ENCODE peak calls at places on chromosome 14, in five cellular contexts. One of them, this sample, is unnamed.

GRCh38 chr14:86712176-86712575 is 1182.2 kb downstream of the FLRT2 start:
- DNase-seq in CD8-positive, alpha-beta memory T cell: no peak
- DNase-seq in tibial artery: no peak
- DNase-seq in lower lobe of right lung: no peak
- DNase-seq in tibial nerve: no peak
- DNase-seq in this sample: no peak

GRCh38 chr14:64569108-64570045 is 19.6 kb downstream of the PPP1R36 start:
- DNase-seq in CD8-positive, alpha-beta memory T cell: no peak
- DNase-seq in tibial artery: peak; percentile 74
- DNase-seq in lower lobe of right lung: no peak
- DNase-seq in tibial nerve: peak; percentile 55
- DNase-seq in this sample: no peak

GRCh38 chr14:89669209-89669608 is 252.2 kb upstream of the FOXN3 start:
- DNase-seq in CD8-positive, alpha-beta memory T cell: no peak
- DNase-seq in tibial artery: peak; percentile 25
- DNase-seq in lower lobe of right lung: peak; percentile 51
- DNase-seq in tibial nerve: no peak
- DNase-seq in this sample: peak; percentile 51

GRCh38 chr14:104517867-104518266 is 61.7 kb upstream of the C14orf180 start:
- DNase-seq in CD8-positive, alpha-beta memory T cell: no peak
- DNase-seq in tibial artery: no peak
- DNase-seq in lower lobe of right lung: no peak
- DNase-seq in tibial nerve: no peak
- DNase-seq in this sample: no peak

GRCh38 chr14:66944872-66945271 is 244.4 kb upstream of the GARIN2 start:
- DNase-seq in CD8-positive, alpha-beta memory T cell: no peak
- DNase-seq in tibial artery: no peak
- DNase-seq in lower lobe of right lung: no peak
- DNase-seq in tibial nerve: no peak
- DNase-seq in this sample: no peak

GRCh38 chr14:98288825-98289224 is 983.2 kb downstream of the BCL11B start:
- DNase-seq in CD8-positive, alpha-beta memory T cell: no peak
- DNase-seq in tibial artery: no peak
- DNase-seq in lower lobe of right lung: no peak
- DNase-seq in tibial nerve: no peak
- DNase-seq in this sample: no peak

GRCh38 chr14:104350463-104351185 is 212.2 kb downstream of the KIF26A start:
- DNase-seq in CD8-positive, alpha-beta memory T cell: no peak
- DNase-seq in tibial artery: peak; percentile 3
- DNase-seq in lower lobe of right lung: peak; percentile 41
- DNase-seq in tibial nerve: peak; percentile 28
- DNase-seq in this sample: peak; percentile 22

GRCh38 chr14:84144166-84144565 is 1385.8 kb upstream of the FLRT2 start:
- DNase-seq in CD8-positive, alpha-beta memory T cell: no peak
- DNase-seq in tibial artery: no peak
- DNase-seq in lower lobe of right lung: no peak
- DNase-seq in tibial nerve: no peak
- DNase-seq in this sample: no peak

GRCh38 chr14:50082784-50083466 is 33.4 kb downstream of the VCPKMT start:
- DNase-seq in CD8-positive, alpha-beta memory T cell: peak; percentile 76
- DNase-seq in tibial artery: no peak
- DNase-seq in lower lobe of right lung: no peak
- DNase-seq in tibial nerve: no peak
- DNase-seq in this sample: peak; percentile 58

GRCh38 chr14:35747379-35747778 is 61.7 kb downstream of the RALGAPA1 start:
- DNase-seq in CD8-positive, alpha-beta memory T cell: no peak
- DNase-seq in tibial artery: no peak
- DNase-seq in lower lobe of right lung: no peak
- DNase-seq in tibial nerve: no peak
- DNase-seq in this sample: no peak

GRCh38 chr14:96574633-96575191 is 72.5 kb downstream of the PAPOLA start:
- DNase-seq in CD8-positive, alpha-beta memory T cell: no peak
- DNase-seq in tibial artery: no peak
- DNase-seq in lower lobe of right lung: no peak
- DNase-seq in tibial nerve: no peak
- DNase-seq in this sample: no peak

GRCh38 chr14:105201928-105202513 is 20.9 kb upstream of the NUDT14 start:
- DNase-seq in CD8-positive, alpha-beta memory T cell: no peak
- DNase-seq in tibial artery: no peak
- DNase-seq in lower lobe of right lung: no peak
- DNase-seq in tibial nerve: no peak
- DNase-seq in this sample: peak; percentile 38

GRCh38 chr14:20198991-20199390 is 8.3 kb downstream of the OR11G2 start:
- DNase-seq in CD8-positive, alpha-beta memory T cell: no peak
- DNase-seq in tibial artery: no peak
- DNase-seq in lower lobe of right lung: no peak
- DNase-seq in tibial nerve: no peak
- DNase-seq in this sample: no peak

GRCh38 chr14:68598621-68599447 is 194.0 kb downstream of the ZFP36L1 start:
- DNase-seq in CD8-positive, alpha-beta memory T cell: no peak
- DNase-seq in tibial artery: peak; percentile 86
- DNase-seq in lower lobe of right lung: peak; percentile 83
- DNase-seq in tibial nerve: peak; percentile 69
- DNase-seq in this sample: peak; percentile 86

GRCh38 chr14:101475468-101476257 is 85.6 kb upstream of the DIO3 start:
- DNase-seq in CD8-positive, alpha-beta memory T cell: no peak
- DNase-seq in tibial artery: peak; percentile 41
- DNase-seq in lower lobe of right lung: no peak
- DNase-seq in tibial nerve: peak; percentile 57
- DNase-seq in this sample: no peak

GRCh38 chr14:55349565-55349964 is 62.1 kb downstream of the ATG14 start:
- DNase-seq in CD8-positive, alpha-beta memory T cell: no peak
- DNase-seq in tibial artery: no peak
- DNase-seq in lower lobe of right lung: no peak
- DNase-seq in tibial nerve: no peak
- DNase-seq in this sample: no peak

GRCh38 chr14:50231475-50232275 is at the start of gene SOS2:
- DNase-seq in CD8-positive, alpha-beta memory T cell: peak; percentile 80
- DNase-seq in tibial artery: peak; percentile 85
- DNase-seq in lower lobe of right lung: peak; percentile 91
- DNase-seq in tibial nerve: peak; percentile 71
- DNase-seq in this sample: peak; percentile 91

GRCh38 chr14:64628940-64629403 is 75.3 kb upstream of the PLEKHG3 start:
- DNase-seq in CD8-positive, alpha-beta memory T cell: no peak
- DNase-seq in tibial artery: no peak
- DNase-seq in lower lobe of right lung: no peak
- DNase-seq in tibial nerve: no peak
- DNase-seq in this sample: no peak

GRCh38 chr14:103657466-103657865 is 28.5 kb downstream of the KLC1 start:
- DNase-seq in CD8-positive, alpha-beta memory T cell: no peak
- DNase-seq in tibial artery: no peak
- DNase-seq in lower lobe of right lung: no peak
- DNase-seq in tibial nerve: no peak
- DNase-seq in this sample: no peak

GRCh38 chr14:85564841-85565527 is 35.0 kb downstream of the FLRT2 start:
- DNase-seq in CD8-positive, alpha-beta memory T cell: no peak
- DNase-seq in tibial artery: no peak
- DNase-seq in lower lobe of right lung: no peak
- DNase-seq in tibial nerve: no peak
- DNase-seq in this sample: no peak

GRCh38 chr14:85562630-85563029 is 32.7 kb downstream of the FLRT2 start:
- DNase-seq in CD8-positive, alpha-beta memory T cell: no peak
- DNase-seq in tibial artery: no peak
- DNase-seq in lower lobe of right lung: no peak
- DNase-seq in tibial nerve: no peak
- DNase-seq in this sample: no peak

GRCh38 chr14:85566603-85567002 is 36.7 kb downstream of the FLRT2 start:
- DNase-seq in CD8-positive, alpha-beta memory T cell: no peak
- DNase-seq in tibial artery: no peak
- DNase-seq in lower lobe of right lung: no peak
- DNase-seq in tibial nerve: no peak
- DNase-seq in this sample: no peak

DNA sequence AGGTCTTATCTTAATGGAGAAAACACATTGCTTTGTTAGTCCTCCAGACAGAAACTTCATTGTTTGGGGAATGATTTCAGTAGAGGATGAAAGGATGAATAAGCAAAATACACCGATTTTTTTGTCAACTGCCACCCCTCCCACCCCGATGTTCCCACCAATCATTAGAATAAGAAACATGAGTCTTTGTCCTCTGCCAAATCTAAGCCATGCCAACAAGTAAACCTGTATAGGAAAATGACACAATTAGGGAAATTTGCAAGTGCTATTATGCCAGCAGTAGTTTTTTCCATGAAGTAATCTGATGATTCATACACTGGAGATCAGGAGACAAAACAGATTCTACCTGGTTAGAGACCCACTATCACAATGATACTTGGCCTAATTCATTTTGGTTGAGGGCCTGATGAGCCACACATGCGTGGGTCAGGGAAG is 35.9 kb downstream of the FLRT2 start:
- DNase-seq in CD8-positive, alpha-beta memory T cell: no peak
- DNase-seq in tibial artery: no peak
- DNase-seq in lower lobe of right lung: no peak
- DNase-seq in tibial nerve: no peak
- DNase-seq in this sample: no peak
- H3K27ac ChIP-seq in CD8-positive, alpha-beta memory T cell: no peak overlapping the region
- H3K27ac ChIP-seq in tibial artery: no peak overlapping the region
- H3K27ac ChIP-seq in lower lobe of right lung: no peak overlapping the region
- H3K27ac ChIP-seq in tibial nerve: peak overlapping the region; percentile 8
- H3K27ac ChIP-seq in this sample: no peak overlapping the region

GRCh38 chr14:24398943-24399801 is at the start of gene NYNRIN:
- DNase-seq in CD8-positive, alpha-beta memory T cell: peak; percentile 17
- DNase-seq in tibial artery: peak; percentile 50
- DNase-seq in lower lobe of right lung: peak; percentile 63
- DNase-seq in tibial nerve: no peak
- DNase-seq in this sample: peak; percentile 35

GRCh38 chr14:24397639-24398297 is 1.0 kb upstream of the NYNRIN start:
- DNase-seq in CD8-positive, alpha-beta memory T cell: no peak
- DNase-seq in tibial artery: no peak
- DNase-seq in lower lobe of right lung: no peak
- DNase-seq in tibial nerve: no peak
- DNase-seq in this sample: no peak

GRCh38 chr14:24398298-24398942 is 383 bp upstream of the NYNRIN start:
- DNase-seq in CD8-positive, alpha-beta memory T cell: no peak
- DNase-seq in tibial artery: no peak
- DNase-seq in lower lobe of right lung: no peak
- DNase-seq in tibial nerve: no peak
- DNase-seq in this sample: no peak

GRCh38 chr14:24401810-24402702 is 3.3 kb downstream of the NYNRIN start:
- DNase-seq in CD8-positive, alpha-beta memory T cell: no peak
- DNase-seq in tibial artery: no peak
- DNase-seq in lower lobe of right lung: no peak
- DNase-seq in tibial nerve: no peak
- DNase-seq in this sample: no peak

DNA sequence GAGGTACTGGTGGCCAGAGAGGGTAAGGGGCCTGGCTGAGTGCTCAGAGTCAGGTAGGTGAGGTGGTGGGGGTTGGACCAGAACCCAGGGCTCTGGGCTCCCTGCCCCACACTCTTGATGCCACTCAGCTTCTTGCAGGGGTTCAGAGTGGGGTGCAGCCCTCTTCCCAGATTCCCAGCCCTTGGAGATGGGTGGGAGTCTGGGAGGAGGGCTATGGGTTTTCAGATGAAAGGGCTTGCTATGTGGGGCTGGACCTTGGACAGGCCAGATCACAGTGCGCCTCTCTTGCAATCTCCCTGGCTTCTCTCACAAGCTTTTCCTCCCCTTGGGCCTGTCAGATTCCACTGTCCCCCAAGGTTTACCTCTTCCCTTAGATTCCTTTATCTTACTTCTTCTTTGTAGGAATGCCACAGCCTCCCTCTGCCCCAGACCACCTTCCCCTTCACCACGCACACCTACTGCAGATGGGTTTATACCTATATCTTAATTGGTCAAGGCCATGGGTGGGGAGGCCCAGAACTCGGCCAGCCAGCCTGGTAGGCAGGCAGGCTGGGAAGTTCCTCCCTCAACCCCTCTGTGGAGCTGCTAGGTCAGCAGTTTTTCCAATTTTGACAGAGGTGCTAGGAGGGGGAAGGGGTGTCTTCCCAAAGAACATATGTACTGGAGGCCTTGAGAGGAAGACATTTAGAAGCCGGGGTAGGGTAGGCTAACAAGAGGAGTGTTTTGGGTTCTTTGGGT is 1.3 kb downstream of the NYNRIN start:
- DNase-seq in CD8-positive, alpha-beta memory T cell: no peak
- DNase-seq in tibial artery: peak; percentile 39
- DNase-seq in lower lobe of right lung: no peak
- DNase-seq in tibial nerve: no peak
- DNase-seq in this sample: no peak
- H3K4me3 ChIP-seq in CD8-positive, alpha-beta memory T cell: no peak overlapping the region
- H3K4me3 ChIP-seq in tibial artery: peak overlapping the region; percentile 75
- H3K4me3 ChIP-seq in lower lobe of right lung: peak overlapping the region; percentile 84
- H3K4me3 ChIP-seq in tibial nerve: no peak overlapping the region
- H3K4me3 ChIP-seq in this sample: peak overlapping the region; percentile 69

DNA sequence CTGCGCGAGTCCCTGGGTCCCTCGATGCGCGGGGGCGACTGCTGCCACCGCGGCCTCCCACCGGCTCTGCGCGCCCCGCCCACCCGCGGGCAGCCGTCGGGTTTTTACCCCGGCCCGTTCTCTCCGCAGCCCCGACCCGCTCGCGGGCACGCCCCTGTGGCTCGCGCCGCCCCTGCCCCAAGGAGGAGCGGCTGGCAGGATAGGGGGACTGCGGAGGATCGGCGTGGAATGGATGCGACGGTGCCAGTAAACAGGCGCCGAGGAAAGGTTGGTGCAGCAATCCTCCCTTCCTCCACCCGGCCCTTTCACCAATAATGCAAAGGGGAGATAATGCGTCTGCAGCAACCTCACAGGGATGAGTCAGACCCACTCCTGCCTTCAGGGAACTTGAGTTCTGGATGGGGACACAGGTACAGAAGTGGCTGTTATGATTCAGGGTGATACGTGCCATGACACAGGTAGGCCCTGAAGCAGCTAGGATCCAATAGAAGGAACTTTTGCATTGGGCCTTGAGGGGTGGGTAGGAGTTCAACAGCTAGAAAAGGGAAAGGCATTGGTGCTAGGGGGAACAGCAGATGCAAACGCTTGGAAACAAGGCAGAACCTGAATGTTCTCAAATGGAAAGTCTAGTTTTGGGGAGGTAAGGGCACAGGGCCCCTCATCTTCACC is 554 bp upstream of the DEGS2 start:
- DNase-seq in CD8-positive, alpha-beta memory T cell: no peak
- DNase-seq in tibial artery: no peak
- DNase-seq in lower lobe of right lung: no peak
- DNase-seq in tibial nerve: no peak
- DNase-seq in this sample: no peak
- H3K27ac ChIP-seq in CD8-positive, alpha-beta memory T cell: no peak overlapping the region
- H3K27ac ChIP-seq in tibial artery: no peak overlapping the region
- H3K27ac ChIP-seq in lower lobe of right lung: no peak overlapping the region
- H3K27ac ChIP-seq in tibial nerve: no peak overlapping the region
- H3K27ac ChIP-seq in this sample: no peak overlapping the region

GRCh38 chr14:60655898-60656754 is 6.8 kb upstream of the SIX1 start:
- DNase-seq in CD8-positive, alpha-beta memory T cell: no peak
- DNase-seq in tibial artery: no peak
- DNase-seq in lower lobe of right lung: no peak
- DNase-seq in tibial nerve: no peak
- DNase-seq in this sample: no peak

GRCh38 chr14:60658909-60659585 is 9.8 kb upstream of the SIX1 start:
- DNase-seq in CD8-positive, alpha-beta memory T cell: no peak
- DNase-seq in tibial artery: no peak
- DNase-seq in lower lobe of right lung: no peak
- DNase-seq in tibial nerve: no peak
- DNase-seq in this sample: no peak

GRCh38 chr14:60657609-60657983 is 8.3 kb upstream of the SIX1 start:
- DNase-seq in CD8-positive, alpha-beta memory T cell: no peak
- DNase-seq in tibial artery: no peak
- DNase-seq in lower lobe of right lung: no peak
- DNase-seq in tibial nerve: no peak
- DNase-seq in this sample: peak; percentile 66

GRCh38 chr14:60656755-60657608 is 7.7 kb upstream of the SIX1 start:
- DNase-seq in CD8-positive, alpha-beta memory T cell: no peak
- DNase-seq in tibial artery: no peak
- DNase-seq in lower lobe of right lung: peak; percentile 69
- DNase-seq in tibial nerve: no peak
- DNase-seq in this sample: peak; percentile 91

GRCh38 chr14:60658116-60658515 is 8.8 kb upstream of the SIX1 start:
- DNase-seq in CD8-positive, alpha-beta memory T cell: no peak
- DNase-seq in tibial artery: no peak
- DNase-seq in lower lobe of right lung: no peak
- DNase-seq in tibial nerve: no peak
- DNase-seq in this sample: no peak
- H3K4me3 ChIP-seq in CD8-positive, alpha-beta memory T cell: no peak overlapping the region
- H3K4me3 ChIP-seq in tibial artery: peak overlapping the region; percentile 78
- H3K4me3 ChIP-seq in lower lobe of right lung: peak overlapping the region; percentile 66
- H3K4me3 ChIP-seq in tibial nerve: no peak overlapping the region
- H3K4me3 ChIP-seq in this sample: peak overlapping the region; percentile 66

This sample was measured in upper lobe of left lung.